ENCODE peak calls at places on chromosomes 4 and X, in six cellular contexts. F, Q, G, A, R and D are unnamed samples.

GRCh38 chrX:15646031-15646430 is 18.6 kb downstream of the CLTRN start:
- DNase-seq in A (no peak), Q (no peak), R (no peak), G (no peak), F (no peak), D (no peak)

GRCh38 chrX:107448625-107449468 is 605 bp upstream of the FRMPD3 start:
- DNase-seq in A (no peak), Q (no peak), G (peak), R (no peak), F (no peak), D (no peak)

GRCh38 chr4:57095956-57096355 is 14.2 kb downstream of the IGFBP7 start:
- DNase-seq in G (no peak), A (no peak), Q (no peak), F (no peak), R (no peak), D (no peak)

GRCh38 chr4:168632246-168632832 is 135.5 kb downstream of the PALLD start:
- DNase-seq in A (no peak), Q (no peak), R (no peak), F (no peak), G (no peak), D (no peak)

GRCh38 chrX:110477593-110478228 is 119.1 kb downstream of the RTL9 start:
- DNase-seq in F (no peak), R (peak), G (no peak), Q (no peak), A (no peak), D (no peak)

GRCh38 chr4:92994727-92995126 is 691.0 kb downstream of the GRID2 start:
- DNase-seq in Q (no peak), G (no peak), A (no peak), R (no peak), F (no peak), D (no peak)

GRCh38 chr4:16938641-16939040 is 40.2 kb upstream of the LDB2 start:
- DNase-seq in Q (no peak), R (no peak), G (no peak), F (no peak), A (no peak), D (no peak)

GRCh38 chr4:75895744-75896314 is 6.4 kb downstream of the PPEF2 start:
- DNase-seq in G (peak), R (peak), F (peak), Q (no peak), A (no peak), D (no peak)

GRCh38 chr4:187235456-187236170 is 512.0 kb upstream of the FAT1 start:
- DNase-seq in F (no peak), A (peak), G (no peak), R (no peak), Q (no peak), D (no peak)

GRCh38 chr4:175874290-175874689 is 62.2 kb upstream of the GPM6A start:
- DNase-seq in A (no peak), R (no peak), Q (no peak), F (no peak), G (peak), D (no peak)

GRCh38 chr4:159552979-159553768 is 450.3 kb downstream of the RAPGEF2 start:
- DNase-seq in R (no peak), G (no peak), Q (no peak), A (no peak), F (no peak), D (no peak)

GRCh38 chrX:44223150-44223549 is 120.3 kb downstream of the EFHC2 start:
- DNase-seq in G (peak), R (peak), Q (no peak), A (peak), F (no peak), D (no peak)

GRCh38 chrX:26670521-26670920 is 454.6 kb downstream of the MAGEB5 start:
- DNase-seq in R (no peak), A (no peak), F (no peak), G (no peak), Q (no peak), D (no peak)

DNA sequence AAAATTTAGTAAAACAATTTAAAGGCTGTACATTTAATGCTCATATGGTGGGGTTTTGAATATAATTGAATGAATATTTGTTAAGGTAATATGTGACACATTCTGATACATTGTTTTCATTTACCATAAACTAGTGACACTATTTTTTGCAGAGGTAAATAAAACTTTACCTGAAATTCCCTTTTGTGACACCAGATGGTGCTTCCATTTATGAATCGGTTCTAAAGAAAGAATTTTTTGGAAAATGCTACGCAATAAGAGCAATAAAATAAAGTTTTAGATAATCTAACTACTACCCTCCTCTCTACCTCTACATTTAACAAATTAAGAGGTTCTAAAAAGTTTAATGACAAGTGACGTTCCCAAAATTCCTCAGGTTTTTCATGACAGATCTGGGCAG is 448.9 kb downstream of the MAGEB5 start:
- DNase-seq in Q (no peak), G (no peak), R (no peak), F (no peak), A (no peak), D (no peak)
- TF ChIP-seq CTCF in Q (no peak), G (no peak), R (no peak), F (no peak), A (no peak), D (no peak)

GRCh38 chrX:145178268-145178667 is 69.0 kb upstream of the SPANXN1 start:
- DNase-seq in G (no peak), R (no peak), A (no peak), F (no peak), Q (no peak), D (no peak)
- TF ChIP-seq CTCF in G (no peak), R (peak), A (no peak), F (no peak), Q (no peak), D (no peak)

DNA sequence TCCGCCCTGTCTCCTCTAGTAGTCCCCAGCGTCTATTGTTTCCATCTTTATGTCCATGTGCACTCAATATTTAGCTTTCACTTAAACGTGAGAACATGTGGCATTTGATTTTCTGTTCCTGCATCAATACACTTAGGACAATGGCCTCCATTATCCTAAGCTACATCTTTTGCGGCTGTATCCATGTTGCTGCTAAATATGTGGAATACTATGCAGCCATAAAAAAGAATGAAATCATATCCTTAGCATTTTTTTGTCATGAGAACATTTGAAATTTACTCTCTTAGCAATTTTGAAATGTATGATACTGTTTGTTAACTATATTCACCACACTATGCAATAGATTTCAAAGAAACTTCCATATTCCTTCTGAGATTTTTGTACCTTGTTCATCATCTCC is 19.8 kb upstream of the CD38 start:
- DNase-seq in Q (no peak), G (no peak), F (no peak), R (no peak), A (no peak), D (no peak)
- TF ChIP-seq CTCF in Q (no peak), G (no peak), F (no peak), R (no peak), A (no peak), D (no peak)

DNA sequence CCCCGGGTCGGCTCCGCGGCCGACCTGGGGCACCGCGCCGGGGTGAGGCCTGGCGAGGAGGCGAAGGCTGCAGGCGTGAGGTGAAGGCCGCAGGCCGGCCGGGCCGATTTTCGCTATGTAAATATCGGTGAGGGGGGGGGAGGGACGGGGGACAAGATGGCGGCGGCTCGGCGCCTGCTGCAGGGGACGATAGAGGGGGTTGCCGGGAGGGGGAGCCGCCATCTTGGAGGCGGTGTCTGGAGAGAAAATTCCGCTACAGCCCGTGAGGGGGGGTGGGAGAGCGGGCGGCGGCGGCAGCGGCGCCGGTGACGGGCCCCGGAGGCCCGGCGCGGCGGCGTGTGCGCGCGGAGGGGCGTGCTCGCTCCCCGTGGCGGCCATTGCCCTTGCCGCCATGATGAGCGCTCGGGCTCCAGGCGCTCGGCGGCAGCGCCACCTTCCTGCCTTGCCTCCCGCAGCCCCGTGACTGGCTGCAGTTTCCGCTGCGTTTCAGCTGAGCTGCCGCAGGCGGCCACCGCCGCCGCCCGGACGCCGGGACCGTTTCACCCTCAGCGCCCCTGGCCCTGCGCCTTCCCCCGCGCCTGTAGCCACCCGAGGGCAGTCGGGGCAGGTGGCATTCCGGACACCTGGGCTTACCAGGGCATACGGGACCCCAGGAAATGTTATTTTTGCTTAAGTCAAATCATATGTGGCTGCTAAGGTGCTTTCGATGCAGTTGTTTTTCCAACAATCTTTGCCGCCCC is 692 bp downstream of the ZFX start:
- DNase-seq in A (peak), R (peak), G (peak), F (peak), Q (peak), D (peak)
- TF ChIP-seq CTCF in A (peak), R (no peak), G (peak), F (peak), Q (peak), D (no peak)

GRCh38 chr4:139918994-139919393 is 235.0 kb downstream of the MAML3 start:
- DNase-seq in A (no peak), F (no peak), R (no peak), G (no peak), Q (no peak), D (no peak)

GRCh38 chr4:139920552-139920951 is 233.4 kb downstream of the MAML3 start:
- DNase-seq in G (no peak), F (no peak), A (no peak), R (no peak), Q (no peak), D (no peak)

GRCh38 chr4:139918591-139918990 is 235.4 kb downstream of the MAML3 start:
- DNase-seq in F (no peak), G (no peak), A (no peak), Q (no peak), R (no peak), D (no peak)

GRCh38 chr4:139917896-139918295 is 236.1 kb downstream of the MAML3 start:
- DNase-seq in R (no peak), F (no peak), G (no peak), Q (no peak), A (no peak), D (no peak)

DNA sequence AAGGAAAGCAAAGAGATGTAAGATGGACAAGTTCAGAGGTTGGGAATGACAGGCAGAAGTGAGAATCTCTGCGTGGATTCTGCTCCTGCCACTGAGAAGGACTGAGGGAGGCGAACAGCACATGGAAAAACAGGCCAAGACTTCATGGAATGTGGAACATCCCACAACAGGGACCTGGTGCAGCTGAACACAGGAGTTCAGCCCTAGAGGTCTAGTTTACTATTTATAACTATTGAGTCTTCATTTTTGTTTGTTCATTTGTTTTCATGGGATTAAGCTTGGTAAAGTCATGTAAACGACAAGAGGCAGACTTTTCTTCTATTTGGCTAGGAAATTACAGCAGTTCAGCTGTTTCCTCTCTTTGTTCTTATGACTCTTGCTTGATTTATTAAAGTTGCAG is 234.5 kb downstream of the MAML3 start:
- DNase-seq in A (peak), F (no peak), G (no peak), Q (no peak), R (peak), D (no peak)
- TF ChIP-seq CTCF in A (no peak), F (no peak), G (no peak), Q (no peak), R (no peak), D (no peak)

GRCh38 chr4:73257995-73258667 is 467 bp downstream of the ANKRD17 start:
- DNase-seq in G (no peak), A (no peak), F (no peak), R (peak), Q (peak), D (no peak)
- TF ChIP-seq CTCF in G (no peak), A (peak), F (no peak), R (no peak), Q (peak), D (no peak)